ENCODE peak calls at places on chromosomes 16 and 17, in six cellular contexts. One of them, this sample, is unnamed.
A peak's percentile ranks its signal among the peaks of the same experiment; 100 is the strongest.

GRCh38 chr16:2252806-2253148 is 1.4 kb upstream of the ECI1 start:
- DNase-seq in MM.1S: no peak
- DNase-seq in thoracic aorta: no peak
- DNase-seq in hepatocyte: no peak
- DNase-seq in aorta: no peak
- DNase-seq in fibroblast of lung: no peak
- DNase-seq in this sample: no peak

GRCh38 chr17:488993-489757 is 136.6 kb upstream of the RPH3AL start:
- DNase-seq in MM.1S: no peak
- DNase-seq in thoracic aorta: no peak
- DNase-seq in hepatocyte: no peak
- DNase-seq in aorta: peak; percentile 82
- DNase-seq in fibroblast of lung: peak; percentile 41
- DNase-seq in this sample: no peak

GRCh38 chr17:59511726-59512125 is 53.7 kb upstream of the DHX40 start:
- DNase-seq in MM.1S: no peak
- DNase-seq in thoracic aorta: no peak
- DNase-seq in hepatocyte: no peak
- DNase-seq in aorta: no peak
- DNase-seq in fibroblast of lung: no peak
- DNase-seq in this sample: no peak

GRCh38 chr16:8537691-8538342 is 52.5 kb downstream of the TMEM114 start:
- DNase-seq in MM.1S: no peak
- DNase-seq in thoracic aorta: no peak
- DNase-seq in hepatocyte: peak; percentile 29
- DNase-seq in aorta: no peak
- DNase-seq in fibroblast of lung: no peak
- DNase-seq in this sample: no peak

GRCh38 chr17:27413295-27413694 is 43.0 kb upstream of the KSR1 start:
- DNase-seq in MM.1S: no peak
- DNase-seq in thoracic aorta: no peak
- DNase-seq in hepatocyte: no peak
- DNase-seq in aorta: no peak
- DNase-seq in fibroblast of lung: no peak
- DNase-seq in this sample: no peak

GRCh38 chr17:82338858-82339633 is 5.5 kb upstream of the SECTM1 start:
- DNase-seq in MM.1S: no peak
- DNase-seq in thoracic aorta: no peak
- DNase-seq in hepatocyte: peak; percentile 77
- DNase-seq in aorta: peak; percentile 77
- DNase-seq in fibroblast of lung: peak; percentile 60
- DNase-seq in this sample: peak; percentile 55

GRCh38 chr17:66858182-66859083 is 23.5 kb downstream of the CACNG5 start:
- DNase-seq in MM.1S: no peak
- DNase-seq in thoracic aorta: no peak
- DNase-seq in hepatocyte: no peak
- DNase-seq in aorta: no peak
- DNase-seq in fibroblast of lung: no peak
- DNase-seq in this sample: no peak

GRCh38 chr16:83698964-83699363 is 108.8 kb upstream of the HSBP1 start:
- DNase-seq in MM.1S: no peak
- DNase-seq in thoracic aorta: no peak
- DNase-seq in hepatocyte: no peak
- DNase-seq in aorta: no peak
- DNase-seq in fibroblast of lung: no peak
- DNase-seq in this sample: no peak

GRCh38 chr16:86252596-86252995 is 257.7 kb upstream of the FOXF1 start:
- DNase-seq in MM.1S: no peak
- DNase-seq in thoracic aorta: no peak
- DNase-seq in hepatocyte: peak; percentile 20
- DNase-seq in aorta: no peak
- DNase-seq in fibroblast of lung: peak; percentile 48
- DNase-seq in this sample: peak; percentile 39

GRCh38 chr16:85350973-85351372 is 238.7 kb upstream of the CIBAR2 start:
- DNase-seq in MM.1S: no peak
- DNase-seq in thoracic aorta: peak; percentile 90
- DNase-seq in hepatocyte: peak; percentile 92
- DNase-seq in aorta: peak; percentile 95
- DNase-seq in fibroblast of lung: peak; percentile 96
- DNase-seq in this sample: no peak

GRCh38 chr16:75262104-75262799 is 10.8 kb upstream of the BCAR1 start:
- DNase-seq in MM.1S: no peak
- DNase-seq in thoracic aorta: no peak
- DNase-seq in hepatocyte: peak; percentile 76
- DNase-seq in aorta: peak; percentile 84
- DNase-seq in fibroblast of lung: no peak
- DNase-seq in this sample: peak; percentile 49

GRCh38 chr17:60398227-60398959 is 6.5 kb upstream of the USP32 start:
- DNase-seq in MM.1S: no peak
- DNase-seq in thoracic aorta: no peak
- DNase-seq in hepatocyte: no peak
- DNase-seq in aorta: no peak
- DNase-seq in fibroblast of lung: no peak
- DNase-seq in this sample: no peak

GRCh38 chr16:63922563-63922962 is 1199.3 kb downstream of the CDH11 start:
- DNase-seq in MM.1S: no peak
- DNase-seq in thoracic aorta: no peak
- DNase-seq in hepatocyte: no peak
- DNase-seq in aorta: no peak
- DNase-seq in fibroblast of lung: no peak
- DNase-seq in this sample: no peak

GRCh38 chr16:7182510-7183109 is 150.0 kb upstream of the RBFOX1 start:
- DNase-seq in MM.1S: no peak
- DNase-seq in thoracic aorta: no peak
- DNase-seq in hepatocyte: peak; percentile 59
- DNase-seq in aorta: no peak
- DNase-seq in fibroblast of lung: no peak
- DNase-seq in this sample: no peak

GRCh38 chr17:30379303-30380105 is 777 bp downstream of the CPD start:
- DNase-seq in MM.1S: peak; percentile 15
- DNase-seq in thoracic aorta: no peak
- DNase-seq in hepatocyte: no peak
- DNase-seq in aorta: peak; percentile 79
- DNase-seq in fibroblast of lung: no peak
- DNase-seq in this sample: peak; percentile 49

GRCh38 chr17:57436565-57436964 is 180.2 kb downstream of the MSI2 start:
- DNase-seq in MM.1S: no peak
- DNase-seq in thoracic aorta: no peak
- DNase-seq in hepatocyte: no peak
- DNase-seq in aorta: peak; percentile 40
- DNase-seq in fibroblast of lung: no peak
- DNase-seq in this sample: no peak

GRCh38 chr17:57440522-57441269 is 184.4 kb downstream of the MSI2 start:
- DNase-seq in MM.1S: no peak
- DNase-seq in thoracic aorta: peak; percentile 68
- DNase-seq in hepatocyte: peak; percentile 78
- DNase-seq in aorta: peak; percentile 77
- DNase-seq in fibroblast of lung: peak; percentile 85
- DNase-seq in this sample: no peak

GRCh38 chr17:57441270-57441600 is 184.9 kb downstream of the MSI2 start:
- DNase-seq in MM.1S: no peak
- DNase-seq in thoracic aorta: no peak
- DNase-seq in hepatocyte: no peak
- DNase-seq in aorta: no peak
- DNase-seq in fibroblast of lung: no peak
- DNase-seq in this sample: no peak

GRCh38 chr17:57434361-57434760 is 178.0 kb downstream of the MSI2 start:
- DNase-seq in MM.1S: no peak
- DNase-seq in thoracic aorta: no peak
- DNase-seq in hepatocyte: no peak
- DNase-seq in aorta: no peak
- DNase-seq in fibroblast of lung: no peak
- DNase-seq in this sample: no peak

GRCh38 chr17:57438031-57438731 is 181.9 kb downstream of the MSI2 start:
- DNase-seq in MM.1S: no peak
- DNase-seq in thoracic aorta: no peak
- DNase-seq in hepatocyte: no peak
- DNase-seq in aorta: peak; percentile 64
- DNase-seq in fibroblast of lung: no peak
- DNase-seq in this sample: no peak
- H3K4me1 ChIP-seq in MM.1S: no peaks in the 10 kb centered on the region
- H3K4me1 ChIP-seq in thoracic aorta: peaks cover 18% of the 10 kb centered on the region
- H3K4me1 ChIP-seq in hepatocyte: peaks cover 39% of the 10 kb centered on the region
- H3K4me1 ChIP-seq in aorta: no peaks in the 10 kb centered on the region
- H3K4me1 ChIP-seq in fibroblast of lung: no peaks in the 10 kb centered on the region
- H3K4me1 ChIP-seq in this sample: peaks cover 44% of the 10 kb centered on the region

GRCh38 chr16:669666-670065 is 1.7 kb downstream of the RHOT2 start:
- DNase-seq in MM.1S: no peak
- DNase-seq in thoracic aorta: no peak
- DNase-seq in hepatocyte: no peak
- DNase-seq in aorta: no peak
- DNase-seq in fibroblast of lung: no peak
- DNase-seq in this sample: no peak
- H3K4me3 ChIP-seq in MM.1S: no peak overlapping the region
- H3K4me3 ChIP-seq in thoracic aorta: no peak overlapping the region
- H3K4me3 ChIP-seq in hepatocyte: no peak overlapping the region
- H3K4me3 ChIP-seq in aorta: no peak overlapping the region
- H3K4me3 ChIP-seq in fibroblast of lung: no peak overlapping the region
- H3K4me3 ChIP-seq in this sample: no peak overlapping the region

GRCh38 chr16:30139895-30140481 is 17.0 kb upstream of the MAPK3 start:
- DNase-seq in MM.1S: no peak
- DNase-seq in thoracic aorta: no peak
- DNase-seq in hepatocyte: peak; percentile 30
- DNase-seq in aorta: no peak
- DNase-seq in fibroblast of lung: no peak
- DNase-seq in this sample: no peak

GRCh38 chr16:30137897-30138296 is 14.9 kb upstream of the MAPK3 start:
- DNase-seq in MM.1S: no peak
- DNase-seq in thoracic aorta: no peak
- DNase-seq in hepatocyte: no peak
- DNase-seq in aorta: no peak
- DNase-seq in fibroblast of lung: no peak
- DNase-seq in this sample: no peak

GRCh38 chr16:30132591-30132990 is 9.6 kb upstream of the MAPK3 start:
- DNase-seq in MM.1S: no peak
- DNase-seq in thoracic aorta: no peak
- DNase-seq in hepatocyte: no peak
- DNase-seq in aorta: no peak
- DNase-seq in fibroblast of lung: no peak
- DNase-seq in this sample: no peak

GRCh38 chr16:30141750-30142149 is 18.7 kb upstream of the MAPK3 start:
- DNase-seq in MM.1S: no peak
- DNase-seq in thoracic aorta: no peak
- DNase-seq in hepatocyte: no peak
- DNase-seq in aorta: no peak
- DNase-seq in fibroblast of lung: no peak
- DNase-seq in this sample: no peak

DNA sequence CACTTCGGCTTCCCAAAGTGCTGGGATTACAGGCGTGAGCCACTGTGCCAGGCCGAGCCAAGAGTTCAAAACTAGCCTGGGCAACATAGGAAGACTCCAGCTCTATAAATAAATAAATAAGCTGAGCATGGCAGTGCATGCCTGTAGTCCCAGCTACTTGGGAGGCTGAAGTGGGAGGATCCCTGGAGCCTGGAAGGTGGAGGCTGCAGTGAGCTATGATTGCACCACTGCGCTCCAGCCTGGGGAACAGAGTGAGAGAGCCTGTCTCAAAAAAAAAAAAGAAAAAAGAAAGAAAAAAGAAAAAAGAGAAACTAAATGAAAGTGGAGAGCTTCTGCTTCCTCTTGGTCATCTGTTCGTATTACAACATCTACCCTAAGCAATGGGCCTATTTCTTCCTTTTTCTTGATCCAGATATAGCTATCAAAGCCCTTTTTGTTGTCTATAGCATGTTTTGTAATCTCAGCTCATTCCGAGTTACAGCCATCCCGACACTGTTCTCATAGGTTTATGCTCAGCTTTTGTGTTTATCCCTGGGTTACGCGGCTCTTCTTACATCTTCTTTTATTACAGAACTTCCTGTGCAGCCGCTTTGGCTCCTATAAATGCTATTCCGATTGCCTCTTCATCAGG is 14.1 kb upstream of the MAPK3 start:
- DNase-seq in MM.1S: no peak
- DNase-seq in thoracic aorta: no peak
- DNase-seq in hepatocyte: no peak
- DNase-seq in aorta: no peak
- DNase-seq in fibroblast of lung: no peak
- DNase-seq in this sample: no peak
- H3K4me1 ChIP-seq in MM.1S: peaks cover 4% of the 10 kb centered on the region
- H3K4me1 ChIP-seq in thoracic aorta: no peaks in the 10 kb centered on the region
- H3K4me1 ChIP-seq in hepatocyte: no peaks in the 10 kb centered on the region
- H3K4me1 ChIP-seq in aorta: no peaks in the 10 kb centered on the region
- H3K4me1 ChIP-seq in fibroblast of lung: no peaks in the 10 kb centered on the region
- H3K4me1 ChIP-seq in this sample: peaks cover 9% of the 10 kb centered on the region

GRCh38 chr16:87877942-87878507 is 8.7 kb upstream of the SLC7A5 start:
- DNase-seq in MM.1S: no peak
- DNase-seq in thoracic aorta: no peak
- DNase-seq in hepatocyte: no peak
- DNase-seq in aorta: no peak
- DNase-seq in fibroblast of lung: no peak
- DNase-seq in this sample: no peak

GRCh38 chr16:87878704-87879103 is 9.4 kb upstream of the SLC7A5 start:
- DNase-seq in MM.1S: no peak
- DNase-seq in thoracic aorta: no peak
- DNase-seq in hepatocyte: no peak
- DNase-seq in aorta: no peak
- DNase-seq in fibroblast of lung: no peak
- DNase-seq in this sample: no peak

GRCh38 chr16:87880117-87880696 is 10.9 kb upstream of the SLC7A5 start:
- DNase-seq in MM.1S: no peak
- DNase-seq in thoracic aorta: no peak
- DNase-seq in hepatocyte: no peak
- DNase-seq in aorta: no peak
- DNase-seq in fibroblast of lung: no peak
- DNase-seq in this sample: no peak

GRCh38 chr16:87882436-87883019 is 13.2 kb upstream of the SLC7A5 start:
- DNase-seq in MM.1S: no peak
- DNase-seq in thoracic aorta: no peak
- DNase-seq in hepatocyte: no peak
- DNase-seq in aorta: no peak
- DNase-seq in fibroblast of lung: no peak
- DNase-seq in this sample: no peak

DNA sequence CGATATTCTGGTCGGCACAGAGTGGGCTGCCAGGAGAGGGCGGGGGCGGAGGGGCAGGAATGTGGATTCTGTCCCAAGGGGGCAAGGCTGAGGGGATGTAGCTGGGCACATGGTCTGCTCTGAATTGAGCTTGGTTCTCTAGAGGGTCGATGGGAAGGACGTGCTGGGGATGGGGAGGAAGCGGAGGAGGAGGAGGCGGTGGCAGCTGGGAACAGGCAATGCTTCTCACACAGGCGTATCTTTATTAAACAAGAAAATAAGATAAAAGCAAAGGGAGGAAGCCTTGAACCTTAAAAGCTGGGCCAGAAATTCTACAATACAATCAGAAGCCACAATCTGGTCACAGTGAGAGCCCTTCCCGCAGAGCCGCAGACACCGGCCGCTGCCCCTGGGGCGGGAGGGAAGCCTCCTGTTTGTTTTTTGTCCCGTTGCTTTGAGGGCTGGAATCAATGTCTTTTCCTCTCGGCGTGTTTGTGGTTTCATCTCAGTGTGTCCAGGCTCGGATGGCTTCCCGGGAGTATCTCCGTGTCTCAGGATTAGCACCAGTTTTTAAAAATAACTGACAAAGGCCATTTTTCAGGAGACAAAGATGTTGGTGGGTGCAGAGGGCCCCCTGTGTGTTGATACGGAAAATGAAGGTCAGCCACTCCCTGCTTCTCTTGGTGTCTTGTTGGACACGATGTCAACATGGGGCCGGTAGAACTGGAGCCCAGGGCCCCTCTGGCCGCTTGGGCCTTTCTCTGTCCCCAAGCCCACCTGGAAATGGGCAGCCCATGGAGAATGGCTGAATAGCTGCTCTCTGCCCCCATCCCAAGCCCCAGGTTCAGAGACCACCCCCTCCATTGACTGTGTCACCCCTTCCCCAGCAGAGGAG is 12.3 kb upstream of the SLC7A5 start:
- DNase-seq in MM.1S: no peak
- DNase-seq in thoracic aorta: no peak
- DNase-seq in hepatocyte: no peak
- DNase-seq in aorta: no peak
- DNase-seq in fibroblast of lung: no peak
- DNase-seq in this sample: no peak
- H3K4me3 ChIP-seq in MM.1S: no peak overlapping the region
- H3K4me3 ChIP-seq in thoracic aorta: no peak overlapping the region
- H3K4me3 ChIP-seq in hepatocyte: no peak overlapping the region
- H3K4me3 ChIP-seq in aorta: no peak overlapping the region
- H3K4me3 ChIP-seq in fibroblast of lung: no peak overlapping the region
- H3K4me3 ChIP-seq in this sample: no peak overlapping the region

This sample was measured in Caco-2.